ENCODE peak calls at places on chromosomes 4 and X, in five cellular contexts. R is H9, C is left lung, A is heart left ventricle, B is hepatocyte. K is an unnamed sample.

GRCh38 chrX:49840679-49841078 is 11.6 kb downstream of the PAGE4 start:
- DNase-seq in C (peak), R (peak), B (peak), A (peak), K (peak)

GRCh38 chr4:147057631-147057980 is 111.9 kb upstream of the TTC29 start:
- DNase-seq in A (no peak), B (no peak), C (no peak), R (no peak), K (no peak)

GRCh38 chr4:41506071-41506470 is 31.9 kb upstream of the LIMCH1 start:
- DNase-seq in B (no peak), A (no peak), C (no peak), R (no peak), K (no peak)

GRCh38 chrX:118437283-118437682 is 58.3 kb upstream of the DOCK11 start:
- DNase-seq in B (no peak), C (no peak), A (no peak), R (no peak), K (no peak)

GRCh38 chr4:109389367-109390118 is 44.1 kb upstream of the SEC24B start:
- DNase-seq in R (no peak), C (no peak), B (peak), A (peak), K (peak)

GRCh38 chrX:56802921-56803848 is 74.1 kb downstream of the NBDY start:
- DNase-seq in A (peak), R (peak), C (peak), B (peak), K (peak)

GRCh38 chrX:15909605-15910004 is 55.0 kb upstream of the AP1S2 start:
- DNase-seq in B (no peak), A (no peak), C (no peak), R (peak), K (peak)

GRCh38 chrX:130171446-130172126 is at the start of gene RAB33A:
- DNase-seq in R (peak), C (no peak), A (peak), B (peak), K (peak)

GRCh38 chrX:13669246-13669689 is 16.3 kb downstream of the TCEANC start:
- DNase-seq in C (peak), A (peak), R (no peak), B (peak), K (no peak)

GRCh38 chrX:12975999-12976558 is 1.2 kb downstream of the TMSB4X start:
- DNase-seq in C (peak), R (no peak), B (peak), A (peak), K (peak)

GRCh38 chrX:38774249-38774648 is 27.0 kb upstream of the MID1IP1 start:
- DNase-seq in A (no peak), R (no peak), C (no peak), B (no peak), K (no peak)

GRCh38 chrX:133607419-133608348 is 192.4 kb upstream of the GPC4 start:
- DNase-seq in A (no peak), C (no peak), R (no peak), B (no peak), K (no peak)

GRCh38 chrX:105564536-105564935 is 257.8 kb upstream of the NRK start:
- DNase-seq in R (no peak), A (no peak), C (no peak), B (no peak), K (no peak)

GRCh38 chrX:27740933-27741332 is 66.9 kb upstream of the MAGEB10 start:
- DNase-seq in C (no peak), R (no peak), B (no peak), A (no peak), K (no peak)

DNA sequence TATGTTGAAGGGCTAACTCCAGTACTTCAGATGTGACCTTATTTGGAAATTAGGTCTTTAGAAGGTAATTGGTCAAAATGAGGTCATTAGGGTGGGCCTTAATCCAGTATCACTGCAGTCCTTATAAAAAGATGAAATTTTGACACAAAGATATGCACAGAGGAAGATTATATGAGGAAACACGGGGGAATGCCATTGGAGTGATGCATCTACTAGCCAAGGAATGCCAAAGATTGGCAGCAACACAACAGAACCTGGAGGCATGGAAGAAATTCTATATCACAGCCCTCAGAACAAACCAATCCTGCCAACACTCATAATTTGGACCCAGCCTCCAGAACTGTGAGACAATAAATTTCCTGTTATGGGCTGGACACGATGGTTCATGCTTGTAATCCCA is 17.6 kb downstream of the TRIM61 start:
- DNase-seq in A (no peak), R (no peak), B (no peak), C (no peak), K (no peak)
- H3K27ac ChIP-seq in A (no peak), R (no peak), B (no peak), C (no peak), K (no peak)

GRCh38 chr4:84846985-84847384 is 119.5 kb downstream of the WDFY3 start:
- DNase-seq in C (no peak), R (no peak), A (no peak), B (no peak), K (no peak)

GRCh38 chr4:84847978-84848377 is 118.5 kb downstream of the WDFY3 start:
- DNase-seq in C (no peak), A (no peak), R (no peak), B (no peak), K (no peak)

GRCh38 chr4:84852081-84852480 is 114.4 kb downstream of the WDFY3 start:
- DNase-seq in B (no peak), R (no peak), A (no peak), C (no peak), K (no peak)

GRCh38 chr4:84849051-84849640 is 117.3 kb downstream of the WDFY3 start:
- DNase-seq in A (no peak), R (no peak), C (no peak), B (no peak), K (no peak)

GRCh38 chr4:84848432-84848831 is 118.1 kb downstream of the WDFY3 start:
- DNase-seq in B (no peak), R (no peak), C (no peak), A (no peak), K (no peak)
- H3K27ac ChIP-seq in B (no peak), R (no peak), C (no peak), A (no peak), K (no peak)

DNA sequence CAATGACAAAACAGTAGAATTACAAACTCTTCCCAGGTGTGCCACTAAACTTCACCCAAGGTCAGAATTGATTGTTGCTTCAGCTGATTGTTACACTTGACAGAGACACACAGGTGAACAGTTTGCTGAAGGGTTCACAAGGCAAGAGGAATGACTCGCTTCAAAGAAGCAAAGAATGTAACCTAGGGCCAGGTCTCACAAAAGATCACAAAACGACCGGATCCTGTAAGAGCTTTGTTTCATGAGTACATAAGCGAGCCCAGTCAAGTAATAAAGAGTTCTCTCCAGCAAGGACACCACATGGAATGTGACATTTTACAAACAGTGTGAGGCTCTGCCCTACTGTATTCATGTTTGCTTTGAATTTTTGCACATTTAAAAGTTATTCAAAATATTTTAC is 9.1 kb downstream of the LNX1 start:
- DNase-seq in A (no peak), R (no peak), B (no peak), C (no peak), K (no peak)
- H3K27ac ChIP-seq in A (no peak), R (no peak), B (peak), C (no peak), K (no peak)

GRCh38 chr4:153645183-153645582 is 38.9 kb upstream of the TLR2 start:
- DNase-seq in R (no peak), C (no peak), A (no peak), B (no peak), K (no peak)
- H3K27ac ChIP-seq in R (no peak), C (no peak), A (no peak), B (no peak), K (no peak)